ENCODE peak calls at places on chromosome 18, in eight cellular contexts. M, C, B, S, E, V, K and J are unnamed samples.

GRCh38 chr18:42168487-42168886 is 213.5 kb downstream of the PIK3C3 start:
- DNase-seq in M (no peak), C (no peak), B (no peak), S (no peak), E (no peak), V (no peak), K (no peak), J (no peak)

GRCh38 chr18:22627506-22627905 is 209.8 kb upstream of the CTAGE1 start:
- DNase-seq in M (no peak), C (no peak), B (no peak), S (no peak), E (no peak), V (no peak), K (no peak), J (no peak)

GRCh38 chr18:21933931-21934765 is 193.6 kb downstream of the MIB1 start:
- DNase-seq in M (no peak), C (no peak), B (no peak), S (no peak), E (no peak), V (no peak), K (peak; percentile 49), J (no peak)

GRCh38 chr18:73235491-73235890 is 367.7 kb upstream of the NETO1 start:
- DNase-seq in M (no peak), C (no peak), B (no peak), S (no peak), E (peak; percentile 38), V (peak; percentile 70), K (no peak), J (no peak)

GRCh38 chr18:23779696-23780303 is 90.5 kb downstream of the LAMA3 start:
- DNase-seq in M (no peak), C (no peak), B (no peak), S (no peak), E (no peak), V (peak; percentile 62), K (no peak), J (no peak)

GRCh38 chr18:42298744-42299685 is 344.0 kb downstream of the PIK3C3 start:
- DNase-seq in M (peak; percentile 59), C (peak; percentile 34), B (peak; percentile 13), S (peak; percentile 66), E (peak; percentile 55), V (peak; percentile 8), K (peak; percentile 66), J (peak; percentile 21)

GRCh38 chr18:70288851-70289328 is at the start of gene SOCS6:
- DNase-seq in M (no peak), C (peak; percentile 68), B (peak; percentile 41), S (peak; percentile 57), E (peak; percentile 31), V (no peak), K (peak; percentile 30), J (peak; percentile 21)

GRCh38 chr18:36942264-36942663 is 113.3 kb downstream of the KIAA1328 start:
- DNase-seq in M (peak; percentile 25), C (peak; percentile 12), B (peak; percentile 1), S (no peak), E (peak; percentile 24), V (no peak), K (no peak), J (peak; percentile 4)

GRCh38 chr18:66013976-66014375 is 263.2 kb downstream of the CDH7 start:
- DNase-seq in M (no peak), C (no peak), B (no peak), S (no peak), E (no peak), V (no peak), K (no peak), J (no peak)

GRCh38 chr18:60123031-60123430 is 223.2 kb downstream of the PMAIP1 start:
- DNase-seq in M (no peak), C (no peak), B (no peak), S (peak; percentile 19), E (no peak), V (no peak), K (no peak), J (no peak)

GRCh38 chr18:43265465-43265864 is 11.8 kb downstream of the SYT4 start:
- DNase-seq in M (no peak), C (no peak), B (no peak), S (no peak), E (no peak), V (no peak), K (no peak), J (no peak)

GRCh38 chr18:35971661-35972196 is 750 bp upstream of the RMP24 start:
- DNase-seq in M (no peak), C (no peak), B (peak; percentile 11), S (peak; percentile 52), E (peak; percentile 8), V (no peak), K (peak; percentile 18), J (no peak)

GRCh38 chr18:61337527-61337926 is 4.3 kb downstream of the CDH20 start:
- DNase-seq in M (no peak), C (no peak), B (no peak), S (no peak), E (no peak), V (no peak), K (no peak), J (no peak)

GRCh38 chr18:24528857-24529256 is 68.4 kb downstream of the HRH4 start:
- DNase-seq in M (no peak), C (no peak), B (no peak), S (no peak), E (no peak), V (no peak), K (no peak), J (no peak)

GRCh38 chr18:7452331-7452730 is 114.8 kb upstream of the PTPRM start:
- DNase-seq in M (no peak), C (peak; percentile 27), B (no peak), S (peak; percentile 8), E (no peak), V (no peak), K (no peak), J (peak; percentile 9)

GRCh38 chr18:46182633-46183401 is 78.6 kb downstream of the HAUS1 start:
- DNase-seq in M (no peak), C (no peak), B (no peak), S (no peak), E (no peak), V (no peak), K (no peak), J (no peak)

GRCh38 chr18:79786304-79786703 is 11.4 kb upstream of the KCNG2 start:
- DNase-seq in M (no peak), C (no peak), B (no peak), S (no peak), E (no peak), V (no peak), K (no peak), J (no peak)

GRCh38 chr18:47075098-47075883 is 39.9 kb upstream of the ELOA2 start:
- DNase-seq in M (no peak), C (no peak), B (no peak), S (no peak), E (no peak), V (peak; percentile 14), K (no peak), J (no peak)

GRCh38 chr18:59556265-59556664 is 141.0 kb downstream of the CCBE1 start:
- DNase-seq in M (no peak), C (no peak), B (no peak), S (no peak), E (no peak), V (no peak), K (no peak), J (no peak)

GRCh38 chr18:58603365-58604067 is 25.4 kb downstream of the ALPK2 start:
- DNase-seq in M (no peak), C (no peak), B (no peak), S (no peak), E (no peak), V (no peak), K (no peak), J (no peak)

GRCh38 chr18:8763611-8764010 is 58.3 kb downstream of the MTCL1 start:
- DNase-seq in M (no peak), C (no peak), B (no peak), S (no peak), E (no peak), V (no peak), K (no peak), J (no peak)

GRCh38 chr18:12651651-12652050 is 6.3 kb downstream of the SPIRE1 start:
- DNase-seq in M (no peak), C (no peak), B (no peak), S (no peak), E (no peak), V (no peak), K (no peak), J (no peak)

GRCh38 chr18:39938678-39939077 is 2016.4 kb upstream of the PIK3C3 start:
- DNase-seq in M (no peak), C (no peak), B (no peak), S (no peak), E (no peak), V (no peak), K (no peak), J (no peak)

GRCh38 chr18:26813043-26813442 is 52.5 kb downstream of the AQP4 start:
- DNase-seq in M (peak; percentile 56), C (no peak), B (no peak), S (no peak), E (no peak), V (no peak), K (peak; percentile 18), J (no peak)

GRCh38 chr18:58362027-58362575 is 266.8 kb downstream of the ALPK2 start:
- DNase-seq in M (no peak), C (peak; percentile 77), B (no peak), S (no peak), E (peak; percentile 82), V (peak; percentile 92), K (no peak), J (no peak)

GRCh38 chr18:48781041-48781989 is 169.4 kb downstream of the SMAD7 start:
- DNase-seq in M (no peak), C (peak; percentile 84), B (no peak), S (peak; percentile 80), E (no peak), V (no peak), K (peak; percentile 3), J (peak; percentile 78)

GRCh38 chr18:51236225-51236624 is 38.7 kb upstream of the MEX3C start:
- DNase-seq in M (no peak), C (peak; percentile 6), B (no peak), S (no peak), E (no peak), V (no peak), K (no peak), J (no peak)

GRCh38 chr18:6569813-6570212 is 155.1 kb upstream of the L3MBTL4 start:
- DNase-seq in M (no peak), C (no peak), B (no peak), S (no peak), E (no peak), V (no peak), K (no peak), J (no peak)

GRCh38 chr18:6150481-6150880 is 255.2 kb upstream of the TMEM200C start:
- DNase-seq in M (peak; percentile 22), C (no peak), B (no peak), S (no peak), E (no peak), V (no peak), K (no peak), J (no peak)

GRCh38 chr18:6437937-6438818 is 23.5 kb upstream of the L3MBTL4 start:
- DNase-seq in M (no peak), C (no peak), B (no peak), S (no peak), E (no peak), V (no peak), K (no peak), J (no peak)

GRCh38 chr18:78792736-78793135 is 186.9 kb upstream of the SALL3 start:
- DNase-seq in M (no peak), C (no peak), B (no peak), S (no peak), E (no peak), V (no peak), K (no peak), J (no peak)

GRCh38 chr18:57210101-57210661 is 63.3 kb downstream of the BOD1L2 start:
- DNase-seq in M (peak; percentile 7), C (peak; percentile 66), B (no peak), S (peak; percentile 8), E (peak; percentile 26), V (peak; percentile 13), K (no peak), J (no peak)

GRCh38 chr18:76817888-76818611 is 4.3 kb upstream of the ZNF236 start:
- DNase-seq in M (no peak), C (no peak), B (no peak), S (no peak), E (no peak), V (no peak), K (no peak), J (no peak)

GRCh38 chr18:55489742-55490055 is 98.3 kb downstream of the TCF4 start:
- DNase-seq in M (no peak), C (no peak), B (no peak), S (no peak), E (no peak), V (no peak), K (peak; percentile 73), J (no peak)